ENCODE peak calls at places on chromosomes 1 and 21, in four cellular contexts. N is HepG2, L is HCT116, E is K562. A is an unnamed sample.

GRCh38 chr21:45386336-45386727 is 18.6 kb upstream of the COL18A1 start:
- DNase-seq in N (no peak), L (no peak), E (no peak), A (no peak)

GRCh38 chr1:62386351-62387121 is 50.3 kb upstream of the USP1 start:
- DNase-seq in N (peak; percentile 88), L (no peak), E (no peak), A (no peak)

GRCh38 chr1:59020151-59020997 is 236.5 kb upstream of the JUN start:
- DNase-seq in N (no peak), L (no peak), E (peak; percentile 48), A (peak; percentile 51)

GRCh38 chr1:38680801-38681510 is 178.6 kb downstream of the RRAGC start:
- DNase-seq in N (no peak), L (no peak), E (peak; percentile 62), A (no peak)

GRCh38 chr21:40335689-40336088 is 468.5 kb downstream of the PCP4 start:
- DNase-seq in N (no peak), L (no peak), E (no peak), A (no peak)

GRCh38 chr1:222047370-222047769 is 305.5 kb upstream of the DUSP10 start:
- DNase-seq in N (no peak), L (no peak), E (no peak), A (no peak)

GRCh38 chr1:154414606-154415005 is 9.5 kb downstream of the IL6R start:
- DNase-seq in N (no peak), L (no peak), E (no peak), A (no peak)

GRCh38 chr1:11484321-11484655 is 5.3 kb downstream of the DISP3 start:
- DNase-seq in N (no peak), L (no peak), E (no peak), A (no peak)

GRCh38 chr1:22379566-22379965 is 72.1 kb upstream of the ZBTB40 start:
- DNase-seq in N (no peak), L (no peak), E (no peak), A (no peak)

GRCh38 chr1:47389735-47390134 is 26.4 kb upstream of the FOXE3 start:
- DNase-seq in N (peak; percentile 56), L (no peak), E (no peak), A (no peak)

GRCh38 chr1:15388201-15388880 is 21.3 kb upstream of the EFHD2 start:
- DNase-seq in N (no peak), L (no peak), E (no peak), A (no peak)

GRCh38 chr1:91725961-91726704 is 159.8 kb downstream of the TGFBR3 start:
- DNase-seq in N (peak; percentile 40), L (no peak), E (no peak), A (no peak)

GRCh38 chr1:203368624-203369451 is 17.9 kb upstream of the FMOD start:
- DNase-seq in N (no peak), L (no peak), E (no peak), A (no peak)

GRCh38 chr1:8089535-8090228 is 63.6 kb upstream of the ERRFI1 start:
- DNase-seq in N (no peak), L (no peak), E (no peak), A (no peak)

GRCh38 chr1:41891403-41891896 is 27.3 kb downstream of the HIVEP3 start:
- DNase-seq in N (peak; percentile 10), L (no peak), E (peak; percentile 22), A (no peak)

GRCh38 chr1:55870076-55870475 is 654.9 kb upstream of the USP24 start:
- DNase-seq in N (no peak), L (no peak), E (no peak), A (no peak)

GRCh38 chr1:179228783-179229213 is 679 bp downstream of the ABL2 start:
- DNase-seq in N (peak; percentile 25), L (no peak), E (peak; percentile 65), A (no peak)

GRCh38 chr1:150567717-150568561 is 11.5 kb downstream of the MCL1 start:
- DNase-seq in N (peak; percentile 95), L (no peak), E (peak; percentile 48), A (no peak)

GRCh38 chr1:203380395-203381150 is 29.7 kb upstream of the FMOD start:
- DNase-seq in N (no peak), L (no peak), E (no peak), A (no peak)

GRCh38 chr1:68301538-68301937 is 69.2 kb upstream of the WLS start:
- DNase-seq in N (no peak), L (no peak), E (no peak), A (no peak)

GRCh38 chr1:174974711-174975111 is 25.0 kb upstream of the CACYBP start:
- DNase-seq in N (no peak), L (no peak), E (no peak), A (no peak)

GRCh38 chr21:44418876-44419230 is 36.5 kb upstream of the LRRC3 start:
- DNase-seq in N (no peak), L (no peak), E (no peak), A (no peak)

GRCh38 chr21:16420086-16420724 is 690.4 kb downstream of the USP25 start:
- DNase-seq in N (peak; percentile 9), L (no peak), E (no peak), A (no peak)
- TF ChIP-seq TCF7L2 in N (no peak), L (no peak), E (no peak), A (no peak)

DNA sequence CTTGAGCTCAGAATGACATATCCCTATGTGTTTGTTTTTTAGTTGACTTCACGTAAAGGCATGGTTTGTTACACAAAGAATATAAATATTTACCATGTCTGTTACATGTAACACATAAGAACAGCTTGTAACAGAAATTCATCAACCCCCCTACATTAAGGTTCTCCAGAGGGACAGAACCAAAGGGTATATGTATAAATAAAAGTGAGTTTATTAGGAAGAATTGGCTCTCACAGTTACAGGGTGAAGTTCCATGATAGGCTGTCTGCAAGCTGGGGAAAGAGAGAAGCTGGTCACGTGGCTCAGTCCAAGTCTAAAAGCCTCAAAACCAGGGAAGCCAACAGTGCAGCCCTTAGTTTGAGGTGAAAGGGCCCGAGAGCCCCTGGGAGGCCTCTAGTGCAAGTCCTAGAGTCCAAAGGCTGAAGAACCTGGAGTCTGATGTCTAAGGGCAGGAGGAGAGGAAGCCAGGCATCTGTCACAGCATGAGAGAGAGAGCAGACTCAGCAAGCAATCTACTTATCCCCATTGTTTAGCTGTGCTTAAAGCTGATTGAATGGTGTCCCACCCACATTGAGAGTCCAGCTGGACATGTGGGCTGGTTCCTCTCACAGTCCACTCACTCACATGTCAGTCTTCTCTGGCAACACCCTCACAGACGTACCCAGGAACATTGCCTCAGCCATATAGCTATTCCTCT is 15.8 kb downstream of the THRAP3 start:
- DNase-seq in N (peak; percentile 93), L (no peak), E (no peak), A (no peak)
- TF ChIP-seq POLR2AphosphoS5 in N (peak; percentile 25), L (no peak), E (no peak), A (no peak)

GRCh38 chr1:228903573-228904122 is 168.4 kb downstream of the RHOU start:
- DNase-seq in N (no peak), L (no peak), E (no peak), A (no peak)
- H3K4me3 ChIP-seq in N (no peak overlapping the region), L (no peak overlapping the region), E (no peak overlapping the region), A (no peak overlapping the region)

DNA sequence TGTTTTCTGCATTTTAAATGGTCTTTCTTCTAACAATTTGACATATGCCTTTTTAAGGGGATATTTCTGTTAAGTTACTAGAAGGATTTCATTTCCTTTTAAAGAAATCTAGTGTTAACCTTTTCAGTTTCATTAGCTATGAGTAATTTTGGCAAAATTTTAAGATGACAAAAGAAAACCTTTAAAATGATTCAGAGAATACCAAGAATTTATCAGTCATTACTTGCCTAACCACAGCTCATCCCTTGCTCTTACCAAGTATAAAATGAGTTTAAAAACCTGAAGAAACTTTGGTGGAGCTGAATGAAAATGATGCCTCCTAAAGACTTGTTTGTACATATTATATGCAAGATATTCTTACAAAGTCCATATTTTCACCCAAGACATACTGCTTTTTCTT is 101.7 kb downstream of the NEK7 start:
- DNase-seq in N (no peak), L (no peak), E (no peak), A (no peak)
- TF ChIP-seq TCF7L2 in N (no peak), L (no peak), E (no peak), A (no peak)

DNA sequence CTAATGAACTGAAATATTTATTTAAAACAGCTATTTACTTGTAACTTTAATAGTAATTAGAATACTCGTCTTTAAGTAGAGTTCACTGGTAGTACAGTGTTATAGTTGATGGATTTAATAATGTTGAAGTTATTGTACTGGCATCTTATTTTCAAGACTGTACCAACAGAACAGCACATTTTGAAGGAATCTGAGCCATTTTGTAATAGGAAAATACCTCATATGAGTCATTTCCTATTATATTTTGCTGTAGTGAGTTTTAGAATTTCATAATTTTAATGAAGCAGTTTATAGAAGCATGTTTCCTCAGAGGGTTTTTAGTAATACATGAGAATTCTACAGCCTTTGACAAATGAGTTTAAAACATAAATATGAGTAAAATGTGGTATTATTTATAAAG is 258.3 kb downstream of the OLFM3 start:
- DNase-seq in N (no peak), L (no peak), E (no peak), A (no peak)
- TF ChIP-seq POLR2AphosphoS5 in N (no peak), L (no peak), E (no peak), A (no peak)

DNA sequence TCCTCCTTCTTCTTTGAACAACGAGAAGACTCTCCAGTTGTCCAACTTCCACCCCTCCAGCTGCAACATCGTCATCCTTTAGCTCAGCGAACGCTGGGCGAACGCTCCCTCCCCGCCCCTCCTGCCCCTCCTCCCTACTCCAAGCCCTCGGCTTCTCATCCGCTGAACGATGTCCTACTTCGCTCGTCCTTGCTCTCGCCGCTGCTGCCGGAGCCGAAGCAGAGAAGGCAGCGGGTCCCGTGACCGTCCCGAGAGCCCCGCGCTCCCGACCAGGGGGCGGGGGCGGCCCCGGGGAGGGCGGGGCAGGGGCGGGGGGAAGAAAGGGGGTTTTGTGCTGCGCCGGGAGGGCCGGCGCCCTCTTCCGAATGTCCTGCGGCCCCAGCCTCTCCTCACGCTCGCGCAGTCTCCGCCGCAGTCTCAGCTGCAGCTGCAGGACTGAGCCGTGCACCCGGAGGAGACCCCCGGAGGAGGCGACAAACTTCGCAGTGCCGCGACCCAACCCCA is at the start of gene BCAN:
- DNase-seq in N (no peak), L (no peak), E (no peak), A (no peak)
- H3K4me3 ChIP-seq in N (no peak within 1 kb of the TSS), L (no peak within 1 kb of the TSS), E (no peak within 1 kb of the TSS), A (no peak within 1 kb of the TSS)

GRCh38 chr1:67261646-67262045 is 46.0 kb upstream of the IL12RB2 start:
- DNase-seq in N (no peak), L (no peak), E (no peak), A (no peak)
- TF ChIP-seq TCF7L2 in N (no peak), L (no peak), E (no peak), A (no peak)

DNA sequence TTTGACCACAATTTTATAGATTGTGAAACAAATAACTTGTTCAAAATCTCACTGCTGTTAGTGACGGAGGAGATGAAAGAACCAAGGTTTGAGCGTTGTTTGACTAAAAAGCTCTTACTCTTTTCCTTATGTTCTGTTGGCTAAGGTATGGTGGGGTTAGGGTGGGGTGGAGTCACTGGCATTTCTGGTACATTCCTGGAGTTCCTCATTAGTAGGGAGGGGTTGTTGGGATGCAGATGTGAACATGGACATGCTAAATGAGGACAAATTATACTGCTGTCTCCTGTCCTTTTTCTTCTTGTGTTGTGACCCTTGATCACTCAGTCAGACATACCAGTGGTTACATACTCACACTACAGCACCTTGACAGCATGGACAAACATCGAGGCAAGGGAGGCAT is 26.2 kb upstream of the CD1D start:
- DNase-seq in N (no peak), L (no peak), E (no peak), A (no peak)
- TF ChIP-seq POLR2AphosphoS5 in N (no peak), L (no peak), E (no peak), A (no peak)

A was measured in Panc1.